ENCODE peak calls at places on chromosomes 13 and 19, in four cellular contexts. One of them, this sample, is unnamed.

GRCh38 chr19:4633140-4633967 is 6.0 kb upstream of the TNFAIP8L1 start:
- DNase-seq in tibial nerve: peak; percentile 56
- DNase-seq in heart left ventricle: peak; percentile 70
- DNase-seq in Peyer's patch: peak; percentile 78
- DNase-seq in this sample: no peak

GRCh38 chr13:106156468-106156867 is 379.0 kb downstream of the EFNB2 start:
- DNase-seq in tibial nerve: no peak
- DNase-seq in Peyer's patch: no peak
- DNase-seq in heart left ventricle: no peak
- DNase-seq in this sample: no peak

GRCh38 chr19:45079063-45079910 is at the start of gene GEMIN7:
- DNase-seq in Peyer's patch: peak; percentile 86
- DNase-seq in heart left ventricle: peak; percentile 73
- DNase-seq in tibial nerve: peak; percentile 42
- DNase-seq in this sample: peak; percentile 90

GRCh38 chr19:41225238-41226052 is 6.4 kb downstream of the AXL start:
- DNase-seq in Peyer's patch: peak; percentile 68
- DNase-seq in heart left ventricle: peak; percentile 81
- DNase-seq in tibial nerve: peak; percentile 78
- DNase-seq in this sample: no peak

GRCh38 chr19:43639507-43640423 is at the start of gene CADM4:
- DNase-seq in heart left ventricle: no peak
- DNase-seq in tibial nerve: no peak
- DNase-seq in Peyer's patch: peak; percentile 56
- DNase-seq in this sample: no peak

GRCh38 chr13:98860491-98860890 is 108.0 kb upstream of the SLC15A1 start:
- DNase-seq in Peyer's patch: no peak
- DNase-seq in tibial nerve: no peak
- DNase-seq in heart left ventricle: no peak
- DNase-seq in this sample: no peak

GRCh38 chr13:33842207-33842606 is 24.3 kb downstream of the RFC3 start:
- DNase-seq in heart left ventricle: no peak
- DNase-seq in Peyer's patch: no peak
- DNase-seq in tibial nerve: no peak
- DNase-seq in this sample: no peak

GRCh38 chr13:110351636-110352420 is 44.7 kb downstream of the COL4A2 start:
- DNase-seq in Peyer's patch: no peak
- DNase-seq in heart left ventricle: no peak
- DNase-seq in tibial nerve: no peak
- DNase-seq in this sample: no peak

GRCh38 chr13:73421310-73421912 is 362.6 kb downstream of the KLF5 start:
- DNase-seq in heart left ventricle: no peak
- DNase-seq in Peyer's patch: peak; percentile 81
- DNase-seq in tibial nerve: no peak
- DNase-seq in this sample: no peak

GRCh38 chr19:41206926-41207750 is 11.9 kb upstream of the AXL start:
- DNase-seq in tibial nerve: peak; percentile 87
- DNase-seq in Peyer's patch: peak; percentile 76
- DNase-seq in heart left ventricle: peak; percentile 82
- DNase-seq in this sample: no peak

GRCh38 chr13:109773276-109773675 is 13.1 kb downstream of the IRS2 start:
- DNase-seq in Peyer's patch: peak; percentile 73
- DNase-seq in tibial nerve: no peak
- DNase-seq in heart left ventricle: no peak
- DNase-seq in this sample: no peak

GRCh38 chr19:19444694-19445155 is 39.2 kb downstream of the GATAD2A start:
- DNase-seq in heart left ventricle: peak; percentile 30
- DNase-seq in Peyer's patch: peak; percentile 52
- DNase-seq in tibial nerve: no peak
- DNase-seq in this sample: peak; percentile 37

GRCh38 chr13:30581582-30581981 is 36.1 kb upstream of the USPL1 start:
- DNase-seq in Peyer's patch: no peak
- DNase-seq in heart left ventricle: no peak
- DNase-seq in tibial nerve: no peak
- DNase-seq in this sample: no peak

GRCh38 chr19:7806876-7807275 is 23.1 kb upstream of the EVI5L start:
- DNase-seq in heart left ventricle: no peak
- DNase-seq in tibial nerve: no peak
- DNase-seq in Peyer's patch: no peak
- DNase-seq in this sample: no peak

GRCh38 chr13:56528040-56528760 is 612.5 kb upstream of the PRR20A start:
- DNase-seq in Peyer's patch: no peak
- DNase-seq in tibial nerve: no peak
- DNase-seq in heart left ventricle: no peak
- DNase-seq in this sample: no peak

GRCh38 chr19:29188704-29189375 is 24.1 kb downstream of the UQCRFS1 start:
- DNase-seq in heart left ventricle: no peak
- DNase-seq in Peyer's patch: no peak
- DNase-seq in tibial nerve: no peak
- DNase-seq in this sample: no peak

GRCh38 chr13:102405499-102406079 is 3.7 kb upstream of the FGF14 start:
- DNase-seq in Peyer's patch: no peak
- DNase-seq in tibial nerve: no peak
- DNase-seq in heart left ventricle: no peak
- DNase-seq in this sample: no peak

GRCh38 chr13:22451345-22451744 is 729.4 kb upstream of the SGCG start:
- DNase-seq in Peyer's patch: no peak
- DNase-seq in tibial nerve: peak; percentile 56
- DNase-seq in heart left ventricle: no peak
- DNase-seq in this sample: no peak

GRCh38 chr19:13795595-13796300 is 505 bp downstream of the ZSWIM4 start:
- DNase-seq in heart left ventricle: no peak
- DNase-seq in tibial nerve: no peak
- DNase-seq in Peyer's patch: no peak
- DNase-seq in this sample: no peak

GRCh38 chr19:20351244-20351643 is 184.2 kb downstream of the ZNF486 start:
- DNase-seq in tibial nerve: no peak
- DNase-seq in heart left ventricle: no peak
- DNase-seq in Peyer's patch: no peak
- DNase-seq in this sample: no peak

GRCh38 chr13:68199271-68199670 is 969.1 kb upstream of the PCDH9 start:
- DNase-seq in tibial nerve: no peak
- DNase-seq in Peyer's patch: no peak
- DNase-seq in heart left ventricle: no peak
- DNase-seq in this sample: no peak

GRCh38 chr13:20843177-20843576 is 59.4 kb downstream of the XPO4 start:
- DNase-seq in heart left ventricle: no peak
- DNase-seq in Peyer's patch: no peak
- DNase-seq in tibial nerve: no peak
- DNase-seq in this sample: no peak

GRCh38 chr13:46803586-46803985 is 6.6 kb upstream of the ESD start:
- DNase-seq in tibial nerve: no peak
- DNase-seq in Peyer's patch: no peak
- DNase-seq in heart left ventricle: no peak
- DNase-seq in this sample: no peak

GRCh38 chr19:3762501-3763459 is at the start of gene MRPL54:
- DNase-seq in heart left ventricle: peak; percentile 99
- DNase-seq in tibial nerve: peak; percentile 96
- DNase-seq in Peyer's patch: peak; percentile 100
- DNase-seq in this sample: peak; percentile 99

GRCh38 chr19:55189424-55189823 is 9.3 kb upstream of the SYT5 start:
- DNase-seq in heart left ventricle: peak; percentile 64
- DNase-seq in Peyer's patch: no peak
- DNase-seq in tibial nerve: no peak
- DNase-seq in this sample: no peak

GRCh38 chr13:99442273-99442895 is 58.9 kb upstream of the TM9SF2 start:
- DNase-seq in heart left ventricle: no peak
- DNase-seq in tibial nerve: peak; percentile 68
- DNase-seq in Peyer's patch: peak; percentile 84
- DNase-seq in this sample: no peak

DNA sequence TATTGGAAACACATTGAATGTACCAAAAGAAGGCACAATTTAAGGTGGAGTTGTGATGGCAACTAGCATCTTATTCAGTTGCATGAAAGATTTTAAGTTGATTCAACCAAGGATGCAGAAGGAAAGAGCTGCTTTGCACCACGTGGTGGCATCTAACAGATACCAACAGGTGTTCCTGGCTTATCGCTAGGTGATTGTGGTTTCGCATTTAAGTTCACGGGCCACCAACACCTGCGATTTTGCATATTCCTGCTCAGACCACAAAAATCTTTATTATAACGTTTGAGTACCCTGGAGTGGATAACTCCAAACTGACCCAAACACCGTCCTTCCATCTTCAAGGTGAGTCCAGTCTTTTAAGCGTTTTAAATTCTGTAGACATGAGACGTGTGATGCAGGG is 45.3 kb downstream of the RGCC start:
- DNase-seq in heart left ventricle: no peak
- DNase-seq in Peyer's patch: peak; percentile 79
- DNase-seq in tibial nerve: no peak
- DNase-seq in this sample: peak; percentile 43
- H3K4me3 ChIP-seq in heart left ventricle: no peak overlapping the region
- H3K4me3 ChIP-seq in Peyer's patch: no peak overlapping the region
- H3K4me3 ChIP-seq in tibial nerve: no peak overlapping the region
- H3K4me3 ChIP-seq in this sample: no peak overlapping the region

GRCh38 chr19:1675633-1676350 is 23.4 kb upstream of the TCF3 start:
- DNase-seq in heart left ventricle: no peak
- DNase-seq in Peyer's patch: no peak
- DNase-seq in tibial nerve: no peak
- DNase-seq in this sample: no peak
- H3K36me3 ChIP-seq in heart left ventricle: no peaks in the 10 kb centered on the region
- H3K36me3 ChIP-seq in Peyer's patch: no peaks in the 10 kb centered on the region
- H3K36me3 ChIP-seq in tibial nerve: no peaks in the 10 kb centered on the region
- H3K36me3 ChIP-seq in this sample: no peaks in the 10 kb centered on the region

GRCh38 chr19:15123031-15123890 is 16.1 kb downstream of the SYDE1 start:
- DNase-seq in heart left ventricle: no peak
- DNase-seq in tibial nerve: no peak
- DNase-seq in Peyer's patch: no peak
- DNase-seq in this sample: no peak

GRCh38 chr19:15124572-15125231 is 17.5 kb downstream of the SYDE1 start:
- DNase-seq in Peyer's patch: peak; percentile 78
- DNase-seq in heart left ventricle: no peak
- DNase-seq in tibial nerve: no peak
- DNase-seq in this sample: peak; percentile 35

GRCh38 chr19:15122331-15123030 is 15.3 kb downstream of the SYDE1 start:
- DNase-seq in tibial nerve: no peak
- DNase-seq in Peyer's patch: no peak
- DNase-seq in heart left ventricle: no peak
- DNase-seq in this sample: no peak

GRCh38 chr19:15125232-15126067 is 18.2 kb downstream of the SYDE1 start:
- DNase-seq in tibial nerve: peak; percentile 96
- DNase-seq in heart left ventricle: peak; percentile 99
- DNase-seq in Peyer's patch: peak; percentile 99
- DNase-seq in this sample: peak; percentile 98

GRCh38 chr19:15123900-15124299 is 16.7 kb downstream of the SYDE1 start:
- DNase-seq in Peyer's patch: no peak
- DNase-seq in tibial nerve: no peak
- DNase-seq in heart left ventricle: peak; percentile 93
- DNase-seq in this sample: no peak
- H3K4me3 ChIP-seq in Peyer's patch: no peak overlapping the region
- H3K4me3 ChIP-seq in tibial nerve: no peak overlapping the region
- H3K4me3 ChIP-seq in heart left ventricle: peak overlapping the region; percentile 93
- H3K4me3 ChIP-seq in this sample: peak overlapping the region; percentile 75

DNA sequence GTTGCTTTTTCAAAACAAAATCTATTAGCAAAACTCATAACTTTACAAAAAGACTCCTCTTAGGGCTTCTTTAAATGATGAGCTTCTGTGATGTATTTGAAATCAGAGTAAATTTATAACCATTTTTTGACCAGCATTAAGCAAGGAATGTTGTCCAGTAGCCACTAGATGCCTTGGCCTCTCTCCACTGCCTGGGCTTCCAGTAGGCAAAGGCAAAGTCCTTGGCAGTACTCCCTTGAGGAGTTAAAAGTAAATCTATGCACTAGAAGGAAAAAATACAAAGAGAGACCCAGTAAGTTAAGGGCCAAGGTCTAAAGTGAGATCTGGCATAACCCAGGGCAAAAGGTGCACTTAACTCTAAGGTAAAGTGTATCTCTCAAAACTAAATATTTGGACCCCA is 9.5 kb downstream of the SERPINE3 start:
- DNase-seq in heart left ventricle: no peak
- DNase-seq in Peyer's patch: no peak
- DNase-seq in tibial nerve: no peak
- DNase-seq in this sample: no peak
- H3K36me3 ChIP-seq in heart left ventricle: no peaks in the 10 kb centered on the region
- H3K36me3 ChIP-seq in Peyer's patch: no peaks in the 10 kb centered on the region
- H3K36me3 ChIP-seq in tibial nerve: no peaks in the 10 kb centered on the region
- H3K36me3 ChIP-seq in this sample: no peaks in the 10 kb centered on the region

This sample was measured in GM06990.